ENCODE peak calls at places on chromosomes 12 and 14, in four cellular contexts. M is NCI-H774, W is hippocampal formation, B is T-helper 17 cell. E is an unnamed sample.

GRCh38 chr12:54039417-54040147 is 6.7 kb downstream of the HOXC5 start:
- DNase-seq in M (no peak), W (no peak), B (no peak), E (no peak)

GRCh38 chr14:75522224-75522764 is at the start of gene BATF:
- DNase-seq in M (no peak), W (no peak), B (peak; percentile 60), E (peak; percentile 36)

GRCh38 chr12:58416211-58416610 is 474.8 kb downstream of the ATP23 start:
- DNase-seq in M (no peak), W (no peak), B (no peak), E (no peak)

GRCh38 chr14:87014854-87015253 is 978.1 kb downstream of the GALC start:
- DNase-seq in M (no peak), W (no peak), B (no peak), E (no peak)

GRCh38 chr14:72024043-72024407 is 91.8 kb downstream of the RGS6 start:
- DNase-seq in M (peak; percentile 25), W (no peak), B (peak; percentile 7), E (no peak)

GRCh38 chr12:42235426-42235825 is 2.6 kb downstream of the YAF2 start:
- DNase-seq in M (no peak), W (peak; percentile 41), B (no peak), E (no peak)

GRCh38 chr12:47397664-47398281 is 308.1 kb downstream of the RPAP3 start:
- DNase-seq in M (peak; percentile 19), W (no peak), B (no peak), E (peak; percentile 2)

GRCh38 chr14:94875256-94875655 is 105.3 kb upstream of the GSC start:
- DNase-seq in M (no peak), W (no peak), B (no peak), E (no peak)

GRCh38 chr14:100192250-100192671 is 32.8 kb upstream of the DEGS2 start:
- DNase-seq in M (no peak), W (no peak), B (no peak), E (no peak)

GRCh38 chr12:50527086-50527726 is 22.4 kb downstream of the DIP2B start:
- DNase-seq in M (no peak), W (no peak), B (no peak), E (no peak)

GRCh38 chr14:75126679-75127473 is at the start of gene NEK9:
- DNase-seq in M (peak; percentile 66), W (peak; percentile 80), B (peak; percentile 78), E (peak; percentile 72)

GRCh38 chr12:121062391-121063045 is 23.5 kb upstream of the OASL start:
- DNase-seq in M (no peak), W (no peak), B (no peak), E (no peak)